ENCODE peak calls at places on chromosomes 4 and X, in eight cellular contexts. One of them, this sample, is unnamed.

GRCh38 chr4:38190717-38191178 is 230.6 kb downstream of the PTTG2 start:
- DNase-seq in cardiac fibroblast: peak; percentile 89
- DNase-seq in heart right ventricle: peak; percentile 76
- DNase-seq in stomach: no peak
- DNase-seq in sigmoid colon: no peak
- DNase-seq in transverse colon: no peak
- DNase-seq in choroid plexus epithelial cell: peak; percentile 50
- DNase-seq in fibroblast of the aortic adventitia: peak; percentile 72
- DNase-seq in this sample: peak; percentile 81

GRCh38 chr4:147017081-147017480 is 71.4 kb upstream of the TTC29 start:
- DNase-seq in heart right ventricle: no peak
- DNase-seq in cardiac fibroblast: peak; percentile 5
- DNase-seq in stomach: no peak
- DNase-seq in transverse colon: no peak
- DNase-seq in fibroblast of the aortic adventitia: no peak
- DNase-seq in sigmoid colon: no peak
- DNase-seq in choroid plexus epithelial cell: peak; percentile 26
- DNase-seq in this sample: no peak

GRCh38 chr4:83753260-83753659 is 217.4 kb downstream of the GPAT3 start:
- DNase-seq in transverse colon: no peak
- DNase-seq in stomach: no peak
- DNase-seq in choroid plexus epithelial cell: no peak
- DNase-seq in heart right ventricle: no peak
- DNase-seq in fibroblast of the aortic adventitia: no peak
- DNase-seq in cardiac fibroblast: no peak
- DNase-seq in sigmoid colon: no peak
- DNase-seq in this sample: no peak

GRCh38 chrX:39475372-39475771 is 622.4 kb downstream of the BCOR start:
- DNase-seq in fibroblast of the aortic adventitia: no peak
- DNase-seq in transverse colon: no peak
- DNase-seq in sigmoid colon: no peak
- DNase-seq in stomach: no peak
- DNase-seq in cardiac fibroblast: no peak
- DNase-seq in heart right ventricle: no peak
- DNase-seq in choroid plexus epithelial cell: no peak
- DNase-seq in this sample: no peak

GRCh38 chrX:6383488-6383887 is 151.4 kb downstream of the VCX3A start:
- DNase-seq in stomach: no peak
- DNase-seq in transverse colon: no peak
- DNase-seq in fibroblast of the aortic adventitia: no peak
- DNase-seq in sigmoid colon: no peak
- DNase-seq in choroid plexus epithelial cell: no peak
- DNase-seq in cardiac fibroblast: no peak
- DNase-seq in heart right ventricle: no peak
- DNase-seq in this sample: no peak

GRCh38 chr4:189823611-189824010 is 117.1 kb upstream of the FRG1 start:
- DNase-seq in stomach: no peak
- DNase-seq in sigmoid colon: no peak
- DNase-seq in heart right ventricle: no peak
- DNase-seq in choroid plexus epithelial cell: no peak
- DNase-seq in cardiac fibroblast: no peak
- DNase-seq in fibroblast of the aortic adventitia: no peak
- DNase-seq in transverse colon: no peak
- DNase-seq in this sample: peak; percentile 86

GRCh38 chr4:107578321-107578720 is 141.7 kb downstream of the PAPSS1 start:
- DNase-seq in transverse colon: no peak
- DNase-seq in sigmoid colon: no peak
- DNase-seq in cardiac fibroblast: no peak
- DNase-seq in heart right ventricle: no peak
- DNase-seq in choroid plexus epithelial cell: no peak
- DNase-seq in fibroblast of the aortic adventitia: peak; percentile 6
- DNase-seq in stomach: no peak
- DNase-seq in this sample: no peak

GRCh38 chr4:23811045-23811620 is 78.7 kb downstream of the PPARGC1A start:
- DNase-seq in sigmoid colon: no peak
- DNase-seq in cardiac fibroblast: no peak
- DNase-seq in heart right ventricle: no peak
- DNase-seq in transverse colon: no peak
- DNase-seq in fibroblast of the aortic adventitia: no peak
- DNase-seq in choroid plexus epithelial cell: no peak
- DNase-seq in stomach: no peak
- DNase-seq in this sample: no peak

GRCh38 chr4:158322119-158322518 is 111.8 kb downstream of the TMEM144 start:
- DNase-seq in cardiac fibroblast: no peak
- DNase-seq in choroid plexus epithelial cell: no peak
- DNase-seq in transverse colon: no peak
- DNase-seq in stomach: no peak
- DNase-seq in sigmoid colon: no peak
- DNase-seq in heart right ventricle: no peak
- DNase-seq in fibroblast of the aortic adventitia: no peak
- DNase-seq in this sample: no peak

GRCh38 chr4:140012688-140013087 is 141.3 kb downstream of the MAML3 start:
- DNase-seq in heart right ventricle: peak; percentile 66
- DNase-seq in transverse colon: peak; percentile 78
- DNase-seq in choroid plexus epithelial cell: peak; percentile 94
- DNase-seq in cardiac fibroblast: peak; percentile 74
- DNase-seq in sigmoid colon: peak; percentile 69
- DNase-seq in fibroblast of the aortic adventitia: peak; percentile 70
- DNase-seq in stomach: peak; percentile 80
- DNase-seq in this sample: peak; percentile 57

GRCh38 chr4:55500072-55500471 is 46.6 kb downstream of the CLOCK start:
- DNase-seq in fibroblast of the aortic adventitia: no peak
- DNase-seq in sigmoid colon: no peak
- DNase-seq in transverse colon: no peak
- DNase-seq in choroid plexus epithelial cell: no peak
- DNase-seq in stomach: no peak
- DNase-seq in heart right ventricle: no peak
- DNase-seq in cardiac fibroblast: no peak
- DNase-seq in this sample: no peak

GRCh38 chr4:89598602-89599001 is 238.4 kb downstream of the SNCA start:
- DNase-seq in cardiac fibroblast: peak; percentile 11
- DNase-seq in transverse colon: no peak
- DNase-seq in stomach: no peak
- DNase-seq in choroid plexus epithelial cell: peak; percentile 60
- DNase-seq in sigmoid colon: no peak
- DNase-seq in heart right ventricle: no peak
- DNase-seq in fibroblast of the aortic adventitia: peak; percentile 4
- DNase-seq in this sample: no peak

GRCh38 chr4:4386736-4387392 is at the start of gene NSG1:
- DNase-seq in cardiac fibroblast: peak; percentile 52
- DNase-seq in heart right ventricle: no peak
- DNase-seq in choroid plexus epithelial cell: peak; percentile 17
- DNase-seq in stomach: no peak
- DNase-seq in sigmoid colon: no peak
- DNase-seq in fibroblast of the aortic adventitia: peak; percentile 11
- DNase-seq in transverse colon: no peak
- DNase-seq in this sample: peak; percentile 35

GRCh38 chr4:76252271-76252653 is 741 bp downstream of the FAM47E start:
- DNase-seq in stomach: no peak
- DNase-seq in transverse colon: no peak
- DNase-seq in heart right ventricle: no peak
- DNase-seq in sigmoid colon: no peak
- DNase-seq in cardiac fibroblast: no peak
- DNase-seq in fibroblast of the aortic adventitia: no peak
- DNase-seq in choroid plexus epithelial cell: no peak
- DNase-seq in this sample: no peak

GRCh38 chr4:114249561-114250356 is 270.3 kb upstream of the ARSJ start:
- DNase-seq in sigmoid colon: no peak
- DNase-seq in fibroblast of the aortic adventitia: peak; percentile 17
- DNase-seq in stomach: no peak
- DNase-seq in heart right ventricle: no peak
- DNase-seq in transverse colon: no peak
- DNase-seq in choroid plexus epithelial cell: no peak
- DNase-seq in cardiac fibroblast: no peak
- DNase-seq in this sample: peak; percentile 27

GRCh38 chrX:21394792-21395191 is 20.6 kb downstream of the CNKSR2 start:
- DNase-seq in cardiac fibroblast: no peak
- DNase-seq in choroid plexus epithelial cell: no peak
- DNase-seq in heart right ventricle: no peak
- DNase-seq in stomach: no peak
- DNase-seq in sigmoid colon: no peak
- DNase-seq in fibroblast of the aortic adventitia: no peak
- DNase-seq in transverse colon: no peak
- DNase-seq in this sample: no peak

GRCh38 chr4:108155373-108155772 is 13.4 kb downstream of the LEF1 start:
- DNase-seq in stomach: no peak
- DNase-seq in fibroblast of the aortic adventitia: no peak
- DNase-seq in cardiac fibroblast: no peak
- DNase-seq in choroid plexus epithelial cell: peak; percentile 37
- DNase-seq in sigmoid colon: no peak
- DNase-seq in transverse colon: no peak
- DNase-seq in heart right ventricle: no peak
- DNase-seq in this sample: no peak

GRCh38 chrX:46140272-46140671 is 404.9 kb downstream of the ZNF674 start:
- DNase-seq in fibroblast of the aortic adventitia: peak; percentile 11
- DNase-seq in choroid plexus epithelial cell: peak; percentile 1
- DNase-seq in sigmoid colon: no peak
- DNase-seq in stomach: no peak
- DNase-seq in cardiac fibroblast: peak; percentile 10
- DNase-seq in heart right ventricle: no peak
- DNase-seq in transverse colon: no peak
- DNase-seq in this sample: no peak

GRCh38 chr4:52712991-52713275 is 38.3 kb downstream of the ERVMER34-1 start:
- DNase-seq in transverse colon: no peak
- DNase-seq in heart right ventricle: no peak
- DNase-seq in stomach: no peak
- DNase-seq in fibroblast of the aortic adventitia: peak; percentile 41
- DNase-seq in choroid plexus epithelial cell: no peak
- DNase-seq in sigmoid colon: no peak
- DNase-seq in cardiac fibroblast: no peak
- DNase-seq in this sample: no peak

GRCh38 chr4:80096175-80096850 is 23.3 kb upstream of the ANTXR2 start:
- DNase-seq in transverse colon: no peak
- DNase-seq in cardiac fibroblast: peak; percentile 36
- DNase-seq in choroid plexus epithelial cell: peak; percentile 14
- DNase-seq in sigmoid colon: no peak
- DNase-seq in heart right ventricle: no peak
- DNase-seq in stomach: no peak
- DNase-seq in fibroblast of the aortic adventitia: no peak
- DNase-seq in this sample: no peak

GRCh38 chr4:80094191-80094590 is 21.2 kb upstream of the ANTXR2 start:
- DNase-seq in transverse colon: no peak
- DNase-seq in choroid plexus epithelial cell: peak; percentile 80
- DNase-seq in sigmoid colon: no peak
- DNase-seq in fibroblast of the aortic adventitia: peak; percentile 48
- DNase-seq in cardiac fibroblast: peak; percentile 65
- DNase-seq in heart right ventricle: no peak
- DNase-seq in stomach: no peak
- DNase-seq in this sample: no peak

GRCh38 chr4:80098635-80099034 is 25.6 kb upstream of the ANTXR2 start:
- DNase-seq in heart right ventricle: no peak
- DNase-seq in choroid plexus epithelial cell: no peak
- DNase-seq in fibroblast of the aortic adventitia: no peak
- DNase-seq in transverse colon: no peak
- DNase-seq in cardiac fibroblast: no peak
- DNase-seq in sigmoid colon: no peak
- DNase-seq in stomach: no peak
- DNase-seq in this sample: no peak

GRCh38 chr4:80099671-80100070 is 26.6 kb upstream of the ANTXR2 start:
- DNase-seq in heart right ventricle: no peak
- DNase-seq in transverse colon: no peak
- DNase-seq in stomach: no peak
- DNase-seq in cardiac fibroblast: no peak
- DNase-seq in sigmoid colon: no peak
- DNase-seq in choroid plexus epithelial cell: no peak
- DNase-seq in fibroblast of the aortic adventitia: no peak
- DNase-seq in this sample: no peak

GRCh38 chr4:80097395-80098177 is 24.6 kb upstream of the ANTXR2 start:
- DNase-seq in stomach: no peak
- DNase-seq in cardiac fibroblast: peak; percentile 96
- DNase-seq in sigmoid colon: peak; percentile 74
- DNase-seq in choroid plexus epithelial cell: peak; percentile 43
- DNase-seq in transverse colon: peak; percentile 12
- DNase-seq in fibroblast of the aortic adventitia: peak; percentile 99
- DNase-seq in heart right ventricle: peak; percentile 76
- DNase-seq in this sample: peak; percentile 84
- H3K4me3 ChIP-seq in stomach: no peak overlapping the region
- H3K4me3 ChIP-seq in cardiac fibroblast: no peak overlapping the region
- H3K4me3 ChIP-seq in sigmoid colon: no peak overlapping the region
- H3K4me3 ChIP-seq in choroid plexus epithelial cell: no peak overlapping the region
- H3K4me3 ChIP-seq in transverse colon: no peak overlapping the region
- H3K4me3 ChIP-seq in fibroblast of the aortic adventitia: no peak overlapping the region
- H3K4me3 ChIP-seq in heart right ventricle: no peak overlapping the region
- H3K4me3 ChIP-seq in this sample: no peak overlapping the region

DNA sequence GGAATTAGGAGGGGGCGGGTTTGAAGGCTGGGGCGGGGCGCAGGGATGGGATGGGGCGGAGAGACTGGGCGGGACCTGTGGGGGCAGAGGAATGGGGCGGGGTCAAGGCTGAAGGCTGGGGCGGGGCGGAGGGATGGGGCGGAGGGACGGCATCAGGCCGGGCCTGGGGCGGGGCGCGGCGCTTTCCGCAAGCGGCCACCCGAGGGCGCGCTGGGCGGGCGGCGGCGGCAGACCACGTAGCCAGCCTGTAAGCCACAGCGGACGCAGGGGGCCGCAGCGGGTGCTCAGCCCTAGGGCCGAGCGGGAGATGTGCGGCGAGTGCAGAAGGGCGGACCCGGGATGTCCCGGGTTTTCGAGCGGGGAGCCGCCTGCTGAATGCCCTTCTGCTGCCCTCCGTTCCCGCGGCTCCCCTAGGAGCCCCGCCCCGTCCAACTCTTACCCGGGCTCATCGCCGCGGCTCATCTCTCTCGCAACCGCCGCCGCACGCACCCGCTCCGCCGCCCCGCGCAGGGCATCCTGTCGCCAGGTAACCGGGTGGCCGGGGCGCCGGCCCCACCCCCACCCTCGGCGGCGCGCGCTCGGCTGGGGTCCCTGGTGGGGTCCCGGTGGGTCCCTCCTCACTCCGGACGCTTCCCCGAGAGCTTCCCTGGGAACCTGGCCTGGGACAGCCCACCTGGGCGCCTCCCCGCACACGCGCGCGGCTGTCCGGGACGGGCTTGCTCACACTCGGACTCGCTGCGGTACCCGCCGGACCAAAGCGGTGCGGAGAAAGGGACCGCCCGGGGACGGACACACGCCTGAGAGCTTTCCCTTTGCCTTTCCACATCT is at the start of gene CCDC110:
- DNase-seq in fibroblast of the aortic adventitia: peak; percentile 97
- DNase-seq in heart right ventricle: peak; percentile 96
- DNase-seq in choroid plexus epithelial cell: peak; percentile 98
- DNase-seq in transverse colon: peak; percentile 98
- DNase-seq in cardiac fibroblast: peak; percentile 98
- DNase-seq in stomach: peak; percentile 97
- DNase-seq in sigmoid colon: peak; percentile 99
- DNase-seq in this sample: peak; percentile 75
- H3K4me3 ChIP-seq in fibroblast of the aortic adventitia: peak within 1 kb of the TSS; percentile 75
- H3K4me3 ChIP-seq in heart right ventricle: peak within 1 kb of the TSS; percentile 95
- H3K4me3 ChIP-seq in choroid plexus epithelial cell: peak within 1 kb of the TSS; percentile 75
- H3K4me3 ChIP-seq in transverse colon: peak within 1 kb of the TSS; percentile 66
- H3K4me3 ChIP-seq in cardiac fibroblast: peak within 1 kb of the TSS; percentile 76
- H3K4me3 ChIP-seq in stomach: peak within 1 kb of the TSS; percentile 96
- H3K4me3 ChIP-seq in sigmoid colon: peak within 1 kb of the TSS; percentile 95
- H3K4me3 ChIP-seq in this sample: peak within 1 kb of the TSS; percentile 53

GRCh38 chr4:155248002-155248896 is 39.8 kb downstream of the NPY2R start:
- DNase-seq in stomach: no peak
- DNase-seq in transverse colon: no peak
- DNase-seq in fibroblast of the aortic adventitia: no peak
- DNase-seq in heart right ventricle: no peak
- DNase-seq in choroid plexus epithelial cell: no peak
- DNase-seq in cardiac fibroblast: peak; percentile 7
- DNase-seq in sigmoid colon: no peak
- DNase-seq in this sample: peak; percentile 16
- H3K4me3 ChIP-seq in stomach: no peak overlapping the region
- H3K4me3 ChIP-seq in transverse colon: no peak overlapping the region
- H3K4me3 ChIP-seq in fibroblast of the aortic adventitia: no peak overlapping the region
- H3K4me3 ChIP-seq in heart right ventricle: no peak overlapping the region
- H3K4me3 ChIP-seq in choroid plexus epithelial cell: no peak overlapping the region
- H3K4me3 ChIP-seq in cardiac fibroblast: no peak overlapping the region
- H3K4me3 ChIP-seq in sigmoid colon: no peak overlapping the region
- H3K4me3 ChIP-seq in this sample: no peak overlapping the region

GRCh38 chrX:19515615-19516105 is 352 bp upstream of the MAP3K15 start:
- DNase-seq in cardiac fibroblast: no peak
- DNase-seq in transverse colon: no peak
- DNase-seq in sigmoid colon: no peak
- DNase-seq in stomach: no peak
- DNase-seq in heart right ventricle: no peak
- DNase-seq in fibroblast of the aortic adventitia: no peak
- DNase-seq in choroid plexus epithelial cell: no peak
- DNase-seq in this sample: no peak
- H3K4me3 ChIP-seq in cardiac fibroblast: no peak overlapping the region
- H3K4me3 ChIP-seq in transverse colon: no peak overlapping the region
- H3K4me3 ChIP-seq in sigmoid colon: peak overlapping the region; percentile 41
- H3K4me3 ChIP-seq in stomach: peak overlapping the region; percentile 51
- H3K4me3 ChIP-seq in heart right ventricle: peak overlapping the region; percentile 36
- H3K4me3 ChIP-seq in fibroblast of the aortic adventitia: no peak overlapping the region
- H3K4me3 ChIP-seq in choroid plexus epithelial cell: no peak overlapping the region
- H3K4me3 ChIP-seq in this sample: peak overlapping the region; percentile 29

This sample was measured in MG63.